ENCODE peak calls at places on chromosomes 2 and 18, in seven cellular contexts. F is SK-N-SH, M is HCT116, W is K562, R is GM12878, N is H1, J is HepG2. H is an unnamed sample.

GRCh38 chr2:64404743-64405142 is 49.2 kb upstream of the LGALSL start:
- DNase-seq in J (peak), W (peak), N (no peak), F (no peak), R (no peak), M (no peak), H (no peak)

GRCh38 chr2:20450201-20451108 is 3.6 kb downstream of the RHOB start:
- DNase-seq in W (no peak), J (peak), R (no peak), M (no peak), F (peak), N (peak), H (no peak)

GRCh38 chr2:45879406-45879805 is 227.9 kb downstream of the PRKCE start:
- DNase-seq in M (no peak), W (no peak), F (no peak), J (no peak), R (no peak), N (no peak), H (no peak)

GRCh38 chr2:179338681-179339080 is 74.0 kb upstream of the SESTD1 start:
- DNase-seq in F (no peak), W (no peak), N (no peak), R (no peak), J (no peak), M (no peak), H (no peak)

GRCh38 chr2:127651987-127652550 is 6.1 kb downstream of the GPR17 start:
- DNase-seq in R (no peak), F (peak), M (no peak), N (no peak), W (no peak), J (no peak), H (no peak)

GRCh38 chr18:28176933-28177827 is at the start of gene CDH2:
- DNase-seq in W (no peak), R (no peak), N (peak), M (no peak), J (peak), F (peak), H (peak)

GRCh38 chr2:174615951-174616436 is 18.4 kb upstream of the WIPF1 start:
- DNase-seq in W (no peak), F (no peak), R (no peak), J (no peak), M (no peak), N (no peak), H (no peak)

GRCh38 chr2:213455316-213456008 is 171.2 kb downstream of the SPAG16 start:
- DNase-seq in J (peak), F (no peak), N (no peak), R (no peak), M (peak), W (no peak), H (no peak)

GRCh38 chr2:240593703-240594451 is 7.3 kb downstream of the CAPN10 start:
- DNase-seq in F (no peak), R (no peak), J (no peak), N (no peak), W (no peak), M (no peak), H (no peak)

GRCh38 chr2:165238295-165238694 is 919 bp upstream of the SCN2A start:
- DNase-seq in W (peak), N (no peak), F (no peak), J (no peak), R (no peak), M (no peak), H (no peak)

GRCh38 chr2:150341982-150342680 is 145.3 kb downstream of the RND3 start:
- DNase-seq in J (no peak), R (no peak), F (no peak), W (no peak), N (no peak), M (no peak), H (no peak)

GRCh38 chr2:144198116-144198515 is 321.8 kb downstream of the ZEB2 start:
- DNase-seq in F (no peak), W (no peak), N (no peak), R (no peak), J (peak), M (peak), H (no peak)

GRCh38 chr2:240250985-240251847 is 110.8 kb upstream of the OTOS start:
- DNase-seq in F (peak), R (no peak), N (no peak), M (peak), J (peak), W (peak), H (peak)

GRCh38 chr18:62486290-62486964 is 36.4 kb upstream of the ZCCHC2 start:
- DNase-seq in M (peak), F (no peak), J (peak), W (peak), R (no peak), N (no peak), H (no peak)

GRCh38 chr18:7147399-7147798 is 29.8 kb upstream of the LAMA1 start:
- DNase-seq in F (no peak), J (no peak), W (no peak), R (no peak), N (no peak), M (no peak), H (no peak)

GRCh38 chr2:46298522-46299351 is 1.5 kb downstream of the EPAS1 start:
- DNase-seq in M (no peak), W (peak), N (no peak), R (no peak), J (no peak), F (peak), H (no peak)

GRCh38 chr2:149739171-149739879 is 151.8 kb upstream of the MMADHC start:
- DNase-seq in M (no peak), N (no peak), J (no peak), W (no peak), F (no peak), R (no peak), H (no peak)

GRCh38 chr2:82789886-82790276 is 1669.2 kb downstream of the SUCLG1 start:
- DNase-seq in W (no peak), M (no peak), F (no peak), R (no peak), N (no peak), J (no peak), H (no peak)

GRCh38 chr2:58973831-58974281 is 732.7 kb upstream of the FANCL start:
- DNase-seq in F (peak), N (peak), J (no peak), M (no peak), R (no peak), W (no peak), H (no peak)

GRCh38 chr2:106197878-106198277 is 3.8 kb upstream of the UXS1 start:
- DNase-seq in R (no peak), N (no peak), M (no peak), F (no peak), J (peak), W (no peak), H (no peak)
- TF ChIP-seq JUND in R (no peak), N (no peak), M (no peak), F (no peak), J (no peak), W (no peak), H (no peak)

DNA sequence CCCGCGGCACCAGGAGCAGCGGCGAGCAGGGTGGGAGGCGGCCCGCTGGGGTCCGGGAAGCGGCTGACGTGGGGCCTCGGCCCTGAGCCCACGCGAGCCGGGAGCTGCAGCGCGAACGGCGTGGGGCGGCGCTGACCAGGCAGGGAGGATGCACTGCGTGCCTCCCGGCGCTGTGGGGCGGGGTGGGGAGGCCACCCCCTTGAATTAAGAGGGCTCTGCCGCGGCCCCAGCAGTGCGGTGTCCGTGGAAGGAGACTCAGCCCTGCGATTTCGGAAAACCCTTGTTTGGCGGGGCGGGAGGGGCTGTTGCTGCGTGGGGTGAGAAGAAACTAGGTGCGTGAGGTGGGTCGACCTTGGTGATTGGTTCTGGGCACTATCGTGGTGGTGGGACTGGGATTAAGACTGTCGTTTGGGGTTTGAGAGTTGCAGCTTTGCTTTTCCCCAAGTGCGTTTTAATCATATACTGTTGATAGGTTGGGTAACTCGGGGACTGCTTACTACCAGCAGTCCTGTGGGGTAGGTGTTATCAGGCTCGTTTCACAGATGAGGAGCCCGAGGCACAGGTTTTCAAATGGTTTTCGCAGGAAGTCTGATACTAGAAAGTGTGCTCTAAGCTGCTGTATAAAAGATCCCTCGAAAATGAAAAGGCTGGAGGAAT is 703 bp downstream of the ACSL3 start:
- DNase-seq in N (no peak), W (peak), R (no peak), F (peak), J (no peak), M (no peak), H (no peak)
- TF ChIP-seq JUND in N (no peak), W (no peak), R (no peak), F (no peak), J (no peak), M (no peak), H (no peak)

GRCh38 chr2:151379191-151379590 is 21.8 kb downstream of the TNFAIP6 start:
- DNase-seq in M (no peak), J (no peak), N (no peak), R (no peak), W (no peak), F (no peak), H (no peak)

GRCh38 chr2:151374426-151374825 is 17.0 kb downstream of the TNFAIP6 start:
- DNase-seq in W (peak), N (no peak), R (no peak), J (no peak), M (no peak), F (no peak), H (no peak)
- TF ChIP-seq JUND in W (no peak), N (no peak), R (no peak), J (no peak), M (no peak), F (peak), H (no peak)

GRCh38 chr2:36798724-36799123 is 102.2 kb downstream of the VIT start:
- DNase-seq in N (no peak), R (no peak), W (no peak), J (no peak), F (no peak), M (no peak), H (no peak)
- TF ChIP-seq JUND in N (no peak), R (no peak), W (no peak), J (no peak), F (no peak), M (no peak), H (no peak)

GRCh38 chr2:99864561-99865216 is 277.7 kb downstream of the AFF3 start:
- DNase-seq in F (no peak), J (no peak), N (no peak), W (no peak), R (no peak), M (no peak), H (no peak)
- TF ChIP-seq JUND in F (no peak), J (no peak), N (no peak), W (no peak), R (no peak), M (no peak), H (no peak)

H was measured in T47D.